ENCODE peak calls at places on chromosomes 1 and 21, in six cellular contexts. One of them, this sample, is unnamed.

GRCh38 chr1:24897263-24898151 is 32.6 kb downstream of the RUNX3 start:
- DNase-seq in pancreas: no peak
- DNase-seq in fibroblast of mammary gland: no peak
- DNase-seq in mammary epithelial cell: no peak
- DNase-seq in IMR-90: no peak
- DNase-seq in right lobe of liver: peak; percentile 33
- DNase-seq in this sample: no peak

GRCh38 chr1:205199931-205200299 is 11.6 kb downstream of the DSTYK start:
- DNase-seq in right lobe of liver: no peak
- DNase-seq in IMR-90: no peak
- DNase-seq in fibroblast of mammary gland: no peak
- DNase-seq in mammary epithelial cell: no peak
- DNase-seq in pancreas: no peak
- DNase-seq in this sample: no peak

GRCh38 chr21:15992171-15992570 is 262.4 kb downstream of the USP25 start:
- DNase-seq in right lobe of liver: no peak
- DNase-seq in IMR-90: peak; percentile 63
- DNase-seq in pancreas: no peak
- DNase-seq in mammary epithelial cell: no peak
- DNase-seq in fibroblast of mammary gland: peak; percentile 83
- DNase-seq in this sample: no peak

GRCh38 chr1:112791723-112792104 is 76.6 kb upstream of the PPM1J start:
- DNase-seq in fibroblast of mammary gland: no peak
- DNase-seq in mammary epithelial cell: no peak
- DNase-seq in IMR-90: no peak
- DNase-seq in right lobe of liver: no peak
- DNase-seq in pancreas: no peak
- DNase-seq in this sample: no peak

GRCh38 chr21:36860736-36861594 is 105.5 kb downstream of the HLCS start:
- DNase-seq in IMR-90: peak; percentile 79
- DNase-seq in pancreas: peak; percentile 46
- DNase-seq in right lobe of liver: peak; percentile 73
- DNase-seq in fibroblast of mammary gland: no peak
- DNase-seq in mammary epithelial cell: peak; percentile 52
- DNase-seq in this sample: no peak

GRCh38 chr1:167706363-167706762 is 15.4 kb upstream of the MPZL1 start:
- DNase-seq in right lobe of liver: no peak
- DNase-seq in IMR-90: no peak
- DNase-seq in fibroblast of mammary gland: no peak
- DNase-seq in mammary epithelial cell: no peak
- DNase-seq in pancreas: no peak
- DNase-seq in this sample: no peak

GRCh38 chr1:178055093-178055492 is 38.8 kb upstream of the RASAL2 start:
- DNase-seq in pancreas: peak; percentile 25
- DNase-seq in right lobe of liver: peak; percentile 54
- DNase-seq in IMR-90: no peak
- DNase-seq in fibroblast of mammary gland: peak; percentile 48
- DNase-seq in mammary epithelial cell: no peak
- DNase-seq in this sample: no peak

GRCh38 chr1:111275079-111275478 is 15.6 kb upstream of the CHIA start:
- DNase-seq in right lobe of liver: no peak
- DNase-seq in pancreas: no peak
- DNase-seq in fibroblast of mammary gland: peak; percentile 96
- DNase-seq in IMR-90: peak; percentile 31
- DNase-seq in mammary epithelial cell: peak; percentile 85
- DNase-seq in this sample: peak; percentile 3

GRCh38 chr1:76868154-76868882 is 1.0 kb downstream of the ST6GALNAC5 start:
- DNase-seq in right lobe of liver: no peak
- DNase-seq in IMR-90: peak; percentile 29
- DNase-seq in fibroblast of mammary gland: peak; percentile 15
- DNase-seq in mammary epithelial cell: peak; percentile 46
- DNase-seq in pancreas: no peak
- DNase-seq in this sample: no peak

GRCh38 chr1:184823080-184823479 is 68.4 kb upstream of the EDEM3 start:
- DNase-seq in IMR-90: peak; percentile 10
- DNase-seq in right lobe of liver: no peak
- DNase-seq in pancreas: no peak
- DNase-seq in fibroblast of mammary gland: no peak
- DNase-seq in mammary epithelial cell: no peak
- DNase-seq in this sample: no peak

GRCh38 chr1:33342041-33342723 is 21.3 kb upstream of the A3GALT2 start:
- DNase-seq in pancreas: peak; percentile 91
- DNase-seq in mammary epithelial cell: peak; percentile 84
- DNase-seq in IMR-90: peak; percentile 99
- DNase-seq in right lobe of liver: peak; percentile 91
- DNase-seq in fibroblast of mammary gland: peak; percentile 99
- DNase-seq in this sample: no peak

GRCh38 chr1:61746768-61747167 is 4.5 kb downstream of the PATJ start:
- DNase-seq in fibroblast of mammary gland: peak; percentile 37
- DNase-seq in mammary epithelial cell: no peak
- DNase-seq in right lobe of liver: no peak
- DNase-seq in pancreas: no peak
- DNase-seq in IMR-90: peak; percentile 35
- DNase-seq in this sample: no peak

GRCh38 chr1:73824065-73824464 is 373.9 kb downstream of the LRRIQ3 start:
- DNase-seq in pancreas: no peak
- DNase-seq in mammary epithelial cell: no peak
- DNase-seq in fibroblast of mammary gland: no peak
- DNase-seq in right lobe of liver: no peak
- DNase-seq in IMR-90: no peak
- DNase-seq in this sample: no peak

GRCh38 chr1:51340380-51340779 is 10.0 kb upstream of the TTC39A start:
- DNase-seq in fibroblast of mammary gland: no peak
- DNase-seq in IMR-90: no peak
- DNase-seq in right lobe of liver: no peak
- DNase-seq in mammary epithelial cell: no peak
- DNase-seq in pancreas: no peak
- DNase-seq in this sample: no peak

GRCh38 chr21:44946254-44947041 is 6.6 kb downstream of the SLX9 start:
- DNase-seq in mammary epithelial cell: no peak
- DNase-seq in pancreas: no peak
- DNase-seq in fibroblast of mammary gland: no peak
- DNase-seq in IMR-90: no peak
- DNase-seq in right lobe of liver: no peak
- DNase-seq in this sample: no peak

GRCh38 chr1:201311356-201312011 is 28.2 kb downstream of the PKP1 start:
- DNase-seq in pancreas: no peak
- DNase-seq in IMR-90: no peak
- DNase-seq in fibroblast of mammary gland: no peak
- DNase-seq in right lobe of liver: no peak
- DNase-seq in mammary epithelial cell: peak; percentile 100
- DNase-seq in this sample: no peak

GRCh38 chr1:232769718-232770117 is 35.5 kb upstream of the MAP10 start:
- DNase-seq in right lobe of liver: no peak
- DNase-seq in fibroblast of mammary gland: peak; percentile 63
- DNase-seq in mammary epithelial cell: no peak
- DNase-seq in pancreas: no peak
- DNase-seq in IMR-90: no peak
- DNase-seq in this sample: no peak

GRCh38 chr1:74286414-74286813 is 51.2 kb downstream of the TNNI3K start:
- DNase-seq in pancreas: no peak
- DNase-seq in fibroblast of mammary gland: no peak
- DNase-seq in mammary epithelial cell: no peak
- DNase-seq in IMR-90: no peak
- DNase-seq in right lobe of liver: no peak
- DNase-seq in this sample: no peak

GRCh38 chr1:156149374-156150106 is 3.8 kb upstream of the SEMA4A start:
- DNase-seq in fibroblast of mammary gland: no peak
- DNase-seq in IMR-90: no peak
- DNase-seq in mammary epithelial cell: no peak
- DNase-seq in right lobe of liver: no peak
- DNase-seq in pancreas: no peak
- DNase-seq in this sample: peak; percentile 85

GRCh38 chr1:228207381-228207810 is 448 bp upstream of the OBSCN start:
- DNase-seq in fibroblast of mammary gland: no peak
- DNase-seq in IMR-90: no peak
- DNase-seq in pancreas: no peak
- DNase-seq in right lobe of liver: no peak
- DNase-seq in mammary epithelial cell: no peak
- DNase-seq in this sample: no peak

GRCh38 chr1:228210076-228210651 is 2.3 kb downstream of the OBSCN start:
- DNase-seq in pancreas: no peak
- DNase-seq in fibroblast of mammary gland: no peak
- DNase-seq in IMR-90: no peak
- DNase-seq in mammary epithelial cell: peak; percentile 35
- DNase-seq in right lobe of liver: no peak
- DNase-seq in this sample: no peak

GRCh38 chr1:228209657-228210056 is 1.8 kb downstream of the OBSCN start:
- DNase-seq in IMR-90: no peak
- DNase-seq in right lobe of liver: no peak
- DNase-seq in fibroblast of mammary gland: no peak
- DNase-seq in pancreas: no peak
- DNase-seq in mammary epithelial cell: no peak
- DNase-seq in this sample: no peak

GRCh38 chr1:228207851-228208821 is at the start of gene OBSCN:
- DNase-seq in right lobe of liver: no peak
- DNase-seq in IMR-90: no peak
- DNase-seq in mammary epithelial cell: no peak
- DNase-seq in fibroblast of mammary gland: no peak
- DNase-seq in pancreas: no peak
- DNase-seq in this sample: no peak

GRCh38 chr1:228208831-228209524 is 1.1 kb downstream of the OBSCN start:
- DNase-seq in right lobe of liver: no peak
- DNase-seq in mammary epithelial cell: no peak
- DNase-seq in IMR-90: no peak
- DNase-seq in fibroblast of mammary gland: no peak
- DNase-seq in pancreas: no peak
- DNase-seq in this sample: no peak
- H3K4me3 ChIP-seq in right lobe of liver: no peak overlapping the region
- H3K4me3 ChIP-seq in mammary epithelial cell: no peak overlapping the region
- H3K4me3 ChIP-seq in IMR-90: no peak overlapping the region
- H3K4me3 ChIP-seq in fibroblast of mammary gland: no peak overlapping the region
- H3K4me3 ChIP-seq in pancreas: no peak overlapping the region
- H3K4me3 ChIP-seq in this sample: no peak overlapping the region

DNA sequence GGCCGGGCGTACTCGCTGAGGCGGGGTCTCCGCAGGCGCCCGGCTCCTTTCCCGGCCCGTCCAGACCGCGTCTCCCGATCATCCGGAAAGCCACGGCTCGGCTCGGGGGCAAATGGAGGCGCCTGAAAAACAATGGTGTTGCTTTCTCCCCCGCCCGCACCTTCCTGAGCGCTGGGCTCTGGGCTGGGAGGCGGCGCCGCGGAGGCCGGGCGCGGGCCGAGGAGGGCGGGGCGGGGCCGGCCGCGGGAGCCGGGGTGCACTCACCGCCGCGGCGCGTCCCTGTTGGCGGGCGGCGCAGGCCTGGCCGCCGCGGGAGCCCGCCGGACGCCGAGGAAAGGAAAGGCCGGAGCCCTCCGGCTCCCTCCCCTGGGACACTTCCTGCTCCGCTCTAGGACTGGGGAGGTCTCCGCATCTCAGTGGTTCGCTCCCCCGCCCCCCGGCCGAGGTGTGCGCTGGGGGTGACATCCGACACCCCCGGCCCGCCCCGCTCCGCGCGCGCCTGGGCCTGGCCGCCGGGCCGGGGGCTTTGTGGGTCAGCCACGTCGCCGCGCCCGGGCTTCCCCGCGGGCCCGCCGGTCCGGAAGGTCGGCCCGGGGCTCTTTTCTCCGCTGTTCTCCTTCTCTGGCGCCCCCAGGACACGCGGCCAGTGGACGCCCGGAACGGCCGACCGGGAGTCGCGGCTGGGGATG is at the start of gene ZNF496:
- DNase-seq in fibroblast of mammary gland: peak; percentile 85
- DNase-seq in IMR-90: peak; percentile 88
- DNase-seq in mammary epithelial cell: peak; percentile 76
- DNase-seq in pancreas: peak; percentile 84
- DNase-seq in right lobe of liver: peak; percentile 67
- DNase-seq in this sample: peak; percentile 33
- TF ChIP-seq CTCF in fibroblast of mammary gland: no peak
- TF ChIP-seq CTCF in IMR-90: no peak
- TF ChIP-seq CTCF in mammary epithelial cell: no peak
- TF ChIP-seq CTCF in pancreas: no peak
- TF ChIP-seq CTCF in right lobe of liver: no peak
- TF ChIP-seq CTCF in this sample: no peak

GRCh38 chr1:92958203-92958970 is 2.9 kb downstream of the DIPK1A start:
- DNase-seq in IMR-90: no peak
- DNase-seq in fibroblast of mammary gland: no peak
- DNase-seq in mammary epithelial cell: no peak
- DNase-seq in pancreas: no peak
- DNase-seq in right lobe of liver: no peak
- DNase-seq in this sample: no peak
- H3K4me3 ChIP-seq in IMR-90: no peak overlapping the region
- H3K4me3 ChIP-seq in fibroblast of mammary gland: no peak overlapping the region
- H3K4me3 ChIP-seq in mammary epithelial cell: no peak overlapping the region
- H3K4me3 ChIP-seq in pancreas: no peak overlapping the region
- H3K4me3 ChIP-seq in right lobe of liver: no peak overlapping the region
- H3K4me3 ChIP-seq in this sample: peak overlapping the region; percentile 23

GRCh38 chr1:6490181-6491075 is 1.0 kb downstream of the PLEKHG5 start:
- DNase-seq in IMR-90: peak; percentile 68
- DNase-seq in fibroblast of mammary gland: peak; percentile 64
- DNase-seq in pancreas: peak; percentile 65
- DNase-seq in mammary epithelial cell: peak; percentile 78
- DNase-seq in right lobe of liver: peak; percentile 76
- DNase-seq in this sample: no peak
- TF ChIP-seq CTCF in IMR-90: no peak
- TF ChIP-seq CTCF in fibroblast of mammary gland: no peak
- TF ChIP-seq CTCF in pancreas: peak; percentile 4
- TF ChIP-seq CTCF in mammary epithelial cell: no peak
- TF ChIP-seq CTCF in right lobe of liver: no peak
- TF ChIP-seq CTCF in this sample: no peak

DNA sequence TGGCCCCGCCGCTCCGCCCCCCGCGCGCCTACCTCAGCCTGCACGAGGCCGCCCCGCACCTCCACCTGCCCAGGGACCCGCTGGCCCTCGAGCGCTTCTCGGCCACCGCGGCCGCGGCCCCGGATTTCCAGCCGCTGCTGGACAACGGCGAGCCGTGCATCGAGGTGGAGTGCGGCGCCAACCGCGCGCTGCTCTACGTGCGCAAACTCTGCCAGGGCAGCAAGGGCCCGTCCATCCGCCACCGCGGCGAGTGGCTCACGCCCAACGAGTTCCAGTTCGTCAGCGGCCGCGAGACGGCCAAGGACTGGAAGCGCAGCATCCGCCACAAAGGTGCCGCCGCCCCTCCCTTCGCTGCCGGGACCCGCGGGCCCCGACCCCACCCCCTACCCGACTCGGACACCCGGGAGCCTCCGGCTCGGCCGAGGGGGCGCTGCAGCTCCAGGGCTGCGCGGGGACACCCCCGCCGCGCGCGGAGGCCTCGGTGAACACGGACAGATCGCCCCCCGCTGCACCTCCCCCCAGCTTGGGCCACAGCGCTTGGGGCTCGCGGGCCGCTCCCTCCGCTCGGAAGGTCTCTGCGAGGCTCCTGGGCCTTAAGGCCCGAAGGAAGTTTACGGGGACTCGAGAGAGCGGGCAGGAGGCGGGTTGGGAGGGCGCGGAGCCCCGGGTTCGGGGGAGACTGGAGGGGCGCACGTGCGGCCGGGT is 1.0 kb downstream of the SAMD11 start:
- DNase-seq in mammary epithelial cell: peak; percentile 40
- DNase-seq in pancreas: no peak
- DNase-seq in IMR-90: peak; percentile 36
- DNase-seq in fibroblast of mammary gland: no peak
- DNase-seq in right lobe of liver: no peak
- DNase-seq in this sample: no peak
- H3K4me3 ChIP-seq in mammary epithelial cell: no peak overlapping the region
- H3K4me3 ChIP-seq in pancreas: no peak overlapping the region
- H3K4me3 ChIP-seq in IMR-90: peak overlapping the region; percentile 59
- H3K4me3 ChIP-seq in fibroblast of mammary gland: no peak overlapping the region
- H3K4me3 ChIP-seq in right lobe of liver: peak overlapping the region; percentile 55
- H3K4me3 ChIP-seq in this sample: no peak overlapping the region

This sample was measured in GM12864.